ENCODE peak calls at places on chromosomes 3 and 15, in nine cellular contexts. A, J, L, X, I, W, T, P and E are unnamed samples.

GRCh38 chr3:111956449-111956848 is 22.4 kb upstream of the ABHD10 start:
- DNase-seq in W (no peak), I (no peak), A (no peak), L (no peak), J (no peak), P (no peak), T (no peak), X (no peak), E (no peak)

GRCh38 chr3:67384790-67385397 is 269.5 kb downstream of the SUCLG2 start:
- DNase-seq in P (no peak), I (peak), W (no peak), A (peak), X (peak), L (peak), J (peak), T (no peak), E (no peak)

GRCh38 chr15:68700395-68701123 is 120.1 kb downstream of the ANP32A start:
- DNase-seq in P (no peak), J (no peak), L (peak), X (peak), A (no peak), W (no peak), T (no peak), I (peak), E (peak)

GRCh38 chr15:73781038-73781925 is 28.1 kb upstream of the INSYN1 start:
- DNase-seq in J (peak), A (no peak), L (no peak), W (no peak), I (peak), X (peak), P (no peak), T (no peak), E (no peak)

GRCh38 chr3:120780977-120781376 is 38.4 kb downstream of the GTF2E1 start:
- DNase-seq in P (no peak), T (no peak), A (no peak), L (peak), W (no peak), J (no peak), X (peak), I (no peak), E (no peak)

GRCh38 chr3:36733162-36733696 is 31.1 kb downstream of the DCLK3 start:
- DNase-seq in W (no peak), L (no peak), I (no peak), A (no peak), J (no peak), T (no peak), X (no peak), P (no peak), E (no peak)

GRCh38 chr15:99073008-99073714 is 31.7 kb upstream of the SYNM start:
- DNase-seq in J (peak), W (no peak), A (no peak), T (no peak), P (no peak), X (no peak), I (peak), L (no peak), E (peak)

GRCh38 chr3:194874206-194874605 is 188.5 kb downstream of the FAM43A start:
- DNase-seq in P (no peak), T (no peak), X (no peak), W (no peak), J (no peak), L (no peak), I (no peak), A (no peak), E (no peak)

GRCh38 chr3:136678981-136679380 is 73.2 kb downstream of the STAG1 start:
- DNase-seq in J (no peak), P (no peak), L (no peak), T (no peak), I (no peak), A (no peak), X (no peak), W (no peak), E (no peak)

GRCh38 chr3:127699098-127699945 is 26.6 kb downstream of the ABTB1 start:
- DNase-seq in T (no peak), X (no peak), J (no peak), I (no peak), A (no peak), W (no peak), L (no peak), P (no peak), E (no peak)

GRCh38 chr15:75138016-75138999 is 63.4 kb upstream of the C15orf39 start:
- DNase-seq in L (no peak), I (peak), T (no peak), A (no peak), P (no peak), J (no peak), W (no peak), X (peak), E (no peak)

GRCh38 chr15:32979710-32980109 is 214.8 kb downstream of the FMN1 start:
- DNase-seq in P (no peak), I (no peak), T (no peak), J (no peak), L (peak), A (no peak), X (peak), W (no peak), E (no peak)

GRCh38 chr3:10568549-10568948 is 63.2 kb upstream of the ATP2B2 start:
- DNase-seq in T (no peak), W (no peak), J (no peak), P (no peak), L (no peak), I (no peak), X (no peak), A (no peak), E (no peak)

GRCh38 chr3:129888739-129889138 is 4.8 kb downstream of the TMCC1 start:
- DNase-seq in J (no peak), A (no peak), X (peak), L (peak), W (no peak), I (no peak), P (no peak), T (no peak), E (no peak)

GRCh38 chr3:19934098-19934566 is at the start of gene EFHB:
- DNase-seq in I (peak), J (peak), A (no peak), L (no peak), T (no peak), P (no peak), W (no peak), X (peak), E (no peak)

GRCh38 chr3:12878026-12878636 is 36.8 kb upstream of the RPL32 start:
- DNase-seq in X (no peak), J (no peak), L (no peak), A (no peak), P (no peak), W (no peak), T (no peak), I (no peak), E (no peak)

GRCh38 chr15:79994651-79995050 is 23.7 kb upstream of the BCL2A1 start:
- DNase-seq in X (no peak), I (peak), J (no peak), W (no peak), T (no peak), P (no peak), A (no peak), L (no peak), E (no peak)

GRCh38 chr3:130748981-130749380 is 2.4 kb upstream of the PIK3R4 start:
- DNase-seq in T (no peak), W (no peak), L (no peak), P (no peak), X (no peak), I (no peak), A (no peak), J (no peak), E (no peak)

GRCh38 chr15:77863491-77864105 is 213.9 kb downstream of the TBC1D2B start:
- DNase-seq in P (no peak), I (no peak), W (no peak), T (no peak), A (no peak), L (no peak), J (no peak), X (no peak), E (no peak)

GRCh38 chr3:23928525-23928924 is 11.6 kb downstream of the RPL15 start:
- DNase-seq in T (no peak), P (no peak), J (no peak), I (no peak), W (no peak), X (no peak), A (no peak), L (no peak), E (no peak)

GRCh38 chr3:166526878-166527277 is 689.7 kb upstream of the BCHE start:
- DNase-seq in J (no peak), P (no peak), T (no peak), X (no peak), L (no peak), I (no peak), A (no peak), W (no peak), E (no peak)

GRCh38 chr3:186549497-186549896 is 5.3 kb upstream of the CRYGS start:
- DNase-seq in I (no peak), P (no peak), A (no peak), L (no peak), W (no peak), T (no peak), X (no peak), J (no peak), E (no peak)

GRCh38 chr3:134675726-134676252 is 25.0 kb upstream of the KY start:
- DNase-seq in X (no peak), L (no peak), I (no peak), W (no peak), T (no peak), A (no peak), P (no peak), J (no peak), E (no peak)

GRCh38 chr15:44729394-44729913 is 6.9 kb upstream of the TRIM69 start:
- DNase-seq in P (no peak), T (no peak), L (no peak), J (peak), X (peak), W (no peak), I (no peak), A (peak), E (no peak)

GRCh38 chr3:133542871-133543270 is 30.6 kb upstream of the CDV3 start:
- DNase-seq in T (no peak), J (no peak), X (no peak), A (no peak), L (no peak), P (no peak), I (no peak), W (no peak), E (peak)

GRCh38 chr3:170418422-170419300 is at the start of gene CLDN11:
- DNase-seq in T (peak), X (no peak), P (no peak), L (peak), J (no peak), W (no peak), A (peak), I (peak), E (no peak)

GRCh38 chr3:29324180-29324651 is 43.3 kb downstream of the RBMS3 start:
- DNase-seq in A (no peak), L (no peak), P (peak), I (no peak), X (peak), W (no peak), J (peak), T (no peak), E (peak)

GRCh38 chr3:108085821-108086350 is 4.9 kb downstream of the CD47 start:
- DNase-seq in A (no peak), T (no peak), I (no peak), L (no peak), P (no peak), J (no peak), X (no peak), W (no peak), E (no peak)

GRCh38 chr3:179973931-179974361 is 62.8 kb downstream of the PEX5L start:
- DNase-seq in T (no peak), L (no peak), P (no peak), X (no peak), I (peak), A (no peak), W (no peak), J (no peak), E (no peak)

GRCh38 chr3:38313263-38313662 is 31.2 kb downstream of the SLC22A14 start:
- DNase-seq in I (no peak), X (no peak), L (no peak), J (no peak), T (no peak), W (no peak), A (no peak), P (no peak), E (no peak)

GRCh38 chr3:154616298-154616697 is 186.3 kb upstream of the GPR149 start:
- DNase-seq in W (no peak), I (peak), T (no peak), L (no peak), A (no peak), X (no peak), P (no peak), J (no peak), E (no peak)